ENCODE peak calls at places on chromosomes 12 and 14, in seven cellular contexts. H is AG10803, U is H4, L is NCI-H774, D is iPS DF 19.7, R is COR-L47, T is HEK293T. M is an unnamed sample.

GRCh38 chr12:27359578-27360340 is 27.1 kb downstream of the BMAL2 start:
- DNase-seq in H (peak; percentile 47), U (no peak), L (no peak), D (no peak), R (no peak), T (no peak), M (no peak)

GRCh38 chr14:90107789-90108188 is 46.0 kb downstream of the KCNK13 start:
- DNase-seq in H (no peak), U (no peak), L (no peak), D (no peak), R (no peak), T (no peak), M (no peak)

GRCh38 chr12:115341442-115341841 is 657.5 kb upstream of the TBX3 start:
- DNase-seq in H (peak; percentile 96), U (peak; percentile 93), L (no peak), D (no peak), R (no peak), T (no peak), M (no peak)

GRCh38 chr12:39912211-39912980 is 193.5 kb downstream of the SLC2A13 start:
- DNase-seq in H (no peak), U (peak; percentile 5), L (peak; percentile 41), D (no peak), R (peak; percentile 14), T (no peak), M (no peak)

GRCh38 chr14:36784541-36784940 is 122.9 kb downstream of the PAX9 start:
- DNase-seq in H (no peak), U (no peak), L (no peak), D (no peak), R (no peak), T (no peak), M (no peak)

GRCh38 chr14:56108057-56108456 is 10.2 kb upstream of the PELI2 start:
- DNase-seq in H (no peak), U (no peak), L (no peak), D (no peak), R (no peak), T (no peak), M (no peak)

GRCh38 chr12:12094481-12094880 is 23.7 kb downstream of the BCL2L14 start:
- DNase-seq in H (no peak), U (no peak), L (no peak), D (no peak), R (no peak), T (no peak), M (no peak)

GRCh38 chr12:123356159-123356670 is 8.4 kb downstream of the SBNO1 start:
- DNase-seq in H (no peak), U (no peak), L (no peak), D (no peak), R (no peak), T (no peak), M (no peak)

GRCh38 chr12:10016881-10017280 is 6.5 kb downstream of the CLEC12B start:
- DNase-seq in H (peak; percentile 18), U (no peak), L (no peak), D (no peak), R (no peak), T (no peak), M (no peak)

GRCh38 chr12:26319511-26319910 is 124.1 kb downstream of the SSPN start:
- DNase-seq in H (peak; percentile 74), U (no peak), L (no peak), D (no peak), R (no peak), T (no peak), M (no peak)

GRCh38 chr14:50678163-50678562 is 10.1 kb upstream of the SAV1 start:
- DNase-seq in H (no peak), U (no peak), L (no peak), D (no peak), R (no peak), T (no peak), M (no peak)

GRCh38 chr14:76133103-76133502 is 18.6 kb upstream of the GPATCH2L start:
- DNase-seq in H (peak; percentile 12), U (no peak), L (no peak), D (no peak), R (no peak), T (peak; percentile 49), M (no peak)

GRCh38 chr14:104143521-104144452 is 5.4 kb downstream of the KIF26A start:
- DNase-seq in H (no peak), U (no peak), L (no peak), D (no peak), R (no peak), T (no peak), M (no peak)

GRCh38 chr12:53944209-53944608 is 5.6 kb downstream of the HOXC13 start:
- DNase-seq in H (no peak), U (no peak), L (no peak), D (no peak), R (no peak), T (no peak), M (no peak)

GRCh38 chr12:52005903-52006703 is 643 bp upstream of the TAMALIN start:
- DNase-seq in H (no peak), U (no peak), L (no peak), D (no peak), R (no peak), T (no peak), M (no peak)

GRCh38 chr12:110403975-110404675 is 617 bp upstream of the ANAPC7 start:
- DNase-seq in H (peak; percentile 46), U (peak; percentile 55), L (peak; percentile 75), D (no peak), R (peak; percentile 86), T (peak; percentile 83), M (peak; percentile 55)

GRCh38 chr12:84913151-84913550 is 552 bp upstream of the SLC6A15 start:
- DNase-seq in H (no peak), U (peak; percentile 16), L (no peak), D (no peak), R (peak; percentile 6), T (peak; percentile 19), M (no peak)

GRCh38 chr14:59175404-59175803 is 13.1 kb upstream of the DAAM1 start:
- DNase-seq in H (no peak), U (no peak), L (no peak), D (no peak), R (no peak), T (no peak), M (no peak)

GRCh38 chr14:90140956-90141316 is 79.1 kb downstream of the KCNK13 start:
- DNase-seq in H (peak; percentile 9), U (peak; percentile 85), L (no peak), D (no peak), R (no peak), T (no peak), M (no peak)

GRCh38 chr12:122917508-122918227 is 21.7 kb upstream of the VPS37B start:
- DNase-seq in H (peak; percentile 79), U (peak; percentile 39), L (no peak), D (no peak), R (no peak), T (no peak), M (no peak)

GRCh38 chr12:110109037-110109836 is 14.9 kb upstream of the IFT81 start:
- DNase-seq in H (peak; percentile 100), U (peak; percentile 92), L (peak; percentile 34), D (no peak), R (no peak), T (no peak), M (no peak)

GRCh38 chr12:84763112-84763511 is 149.5 kb downstream of the SLC6A15 start:
- DNase-seq in H (peak; percentile 96), U (peak; percentile 5), L (no peak), D (no peak), R (no peak), T (no peak), M (no peak)

GRCh38 chr12:96170762-96171161 is 23.4 kb upstream of the ELK3 start:
- DNase-seq in H (no peak), U (no peak), L (no peak), D (no peak), R (no peak), T (no peak), M (no peak)

GRCh38 chr12:46154221-46154975 is 114.4 kb downstream of the SLC38A1 start:
- DNase-seq in H (peak; percentile 62), U (peak; percentile 19), L (no peak), D (no peak), R (no peak), T (no peak), M (no peak)

GRCh38 chr12:22569253-22569652 is 24.9 kb upstream of the C2CD5 start:
- DNase-seq in H (no peak), U (no peak), L (no peak), D (no peak), R (no peak), T (no peak), M (no peak)

GRCh38 chr12:65775720-65776119 is 48.6 kb upstream of the HMGA2 start:
- DNase-seq in H (no peak), U (no peak), L (no peak), D (no peak), R (no peak), T (no peak), M (no peak)

GRCh38 chr12:11684393-11684792 is 34.9 kb downstream of the ETV6 start:
- DNase-seq in H (no peak), U (no peak), L (no peak), D (no peak), R (no peak), T (no peak), M (no peak)

GRCh38 chr12:115964626-115965025 is 312.9 kb downstream of the MED13L start:
- DNase-seq in H (no peak), U (no peak), L (no peak), D (no peak), R (no peak), T (no peak), M (no peak)

GRCh38 chr14:32593290-32593942 is 264.3 kb downstream of the AKAP6 start:
- DNase-seq in H (peak; percentile 94), U (no peak), L (no peak), D (no peak), R (no peak), T (no peak), M (no peak)

GRCh38 chr14:65509842-65510241 is 97.3 kb downstream of the FUT8 start:
- DNase-seq in H (no peak), U (no peak), L (no peak), D (no peak), R (no peak), T (no peak), M (no peak)

GRCh38 chr14:59208224-59208814 is 19.9 kb downstream of the DAAM1 start:
- DNase-seq in H (peak; percentile 55), U (peak; percentile 63), L (no peak), D (no peak), R (no peak), T (no peak), M (no peak)

GRCh38 chr12:24561882-24562760 is 386.8 kb downstream of the BCAT1 start:
- DNase-seq in H (peak; percentile 29), U (peak; percentile 52), L (peak; percentile 67), D (no peak), R (no peak), T (peak; percentile 61), M (no peak)

M was measured in activated CD4-positive, CD25-positive, alpha-beta regulatory T cell treated with anti-CD3 and anti-CD28 coated beads, Interleukin-2, amount 50 U/mL, for 16 hours.